ENCODE peak calls at places on chromosome 7, in eight cellular contexts. X is midbrain; C is AG04450; S is effector CD4-positive, alpha-beta T cell; R is H7; F is sigmoid colon; K is KG1; T is stimulated activated CD4-positive, alpha-beta T cell treated with anti-CD3 and anti-CD28 coated beads, Interleukin-15, amount 100 ng/mL, for 24 hours. G is an unnamed sample.

GRCh38 chr7:34756691-34757090 is 98.7 kb downstream of the NPSR1 start:
- DNase-seq in R (no peak), T (no peak), S (no peak), F (no peak), C (no peak), X (no peak), K (no peak), G (no peak)

GRCh38 chr7:17952387-17952786 is 12.1 kb upstream of the SNX13 start:
- DNase-seq in T (peak), R (no peak), F (no peak), C (no peak), X (no peak), S (no peak), K (no peak), G (no peak)

GRCh38 chr7:91082038-91082437 is 182.2 kb upstream of the FZD1 start:
- DNase-seq in C (no peak), K (no peak), F (no peak), T (no peak), R (no peak), X (no peak), S (no peak), G (no peak)

GRCh38 chr7:148277042-148277660 is 313.4 kb upstream of the C7orf33 start:
- DNase-seq in T (no peak), F (no peak), R (no peak), S (no peak), X (no peak), K (no peak), C (no peak), G (no peak)

GRCh38 chr7:116316838-116317612 is 106.7 kb downstream of the TES start:
- DNase-seq in R (no peak), T (peak), K (no peak), C (peak), S (no peak), X (peak), F (peak), G (peak)

GRCh38 chr7:51315393-51316261 is 982 bp downstream of the COBL start:
- DNase-seq in C (no peak), S (no peak), F (peak), T (peak), K (no peak), R (peak), X (peak), G (no peak)

GRCh38 chr7:116671681-116672595 is at the start of gene MET:
- DNase-seq in R (peak), S (no peak), X (peak), T (peak), C (peak), F (peak), K (peak), G (peak)

GRCh38 chr7:101186839-101187448 is 6.9 kb upstream of the NAT16 start:
- DNase-seq in S (no peak), X (no peak), R (no peak), F (no peak), K (no peak), T (no peak), C (no peak), G (peak)

GRCh38 chr7:52851547-52851946 is 183.9 kb upstream of the POM121L12 start:
- DNase-seq in T (no peak), C (no peak), S (no peak), X (no peak), F (no peak), K (no peak), R (no peak), G (no peak)

GRCh38 chr7:98900815-98901214 is 22.5 kb downstream of the TRRAP start:
- DNase-seq in C (no peak), S (no peak), T (no peak), F (no peak), R (no peak), X (no peak), K (no peak), G (no peak)

GRCh38 chr7:29005829-29006228 is 47.7 kb upstream of the TRIL start:
- DNase-seq in T (no peak), F (no peak), K (no peak), C (no peak), X (no peak), S (no peak), R (no peak), G (no peak)

GRCh38 chr7:94286111-94286510 is 108.6 kb upstream of the COL1A2 start:
- DNase-seq in R (no peak), K (no peak), S (no peak), F (no peak), C (no peak), X (no peak), T (no peak), G (no peak)

GRCh38 chr7:113775401-113775800 is 143.4 kb downstream of the PPP1R3A start:
- DNase-seq in C (no peak), T (no peak), S (no peak), X (no peak), R (no peak), F (no peak), K (no peak), G (no peak)

GRCh38 chr7:44063894-44064651 is 1.3 kb downstream of the PGAM2 start:
- DNase-seq in X (no peak), K (no peak), R (peak), T (no peak), F (peak), C (no peak), S (no peak), G (no peak)

GRCh38 chr7:140670343-140670935 is 2.3 kb upstream of the ADCK2 start:
- DNase-seq in K (no peak), S (no peak), C (no peak), T (no peak), R (peak), F (peak), X (no peak), G (no peak)

GRCh38 chr7:95602421-95602820 is 6.1 kb upstream of the PDK4 start:
- DNase-seq in R (no peak), K (no peak), S (no peak), F (peak), T (no peak), C (no peak), X (no peak), G (no peak)

GRCh38 chr7:130379551-130380120 is 658 bp upstream of the CPA1 start:
- DNase-seq in R (no peak), X (no peak), C (no peak), K (no peak), S (no peak), F (no peak), T (no peak), G (no peak)

G was measured in SK-MEL-5.